ENCODE peak calls at places on chromosomes 3 and 15, in six cellular contexts. A, H, G, E, Z and D are unnamed samples.

GRCh38 chr15:42444415-42445063 is 46.4 kb downstream of the ZNF106 start:
- DNase-seq in E (peak; percentile 24), G (no peak), A (no peak), H (no peak), Z (no peak), D (no peak)

GRCh38 chr3:68809596-68809995 is 122.8 kb downstream of the TAFA4 start:
- DNase-seq in G (no peak), H (no peak), E (no peak), A (no peak), Z (no peak), D (no peak)

GRCh38 chr3:126056681-126057546 is 27.0 kb downstream of the SLC41A3 start:
- DNase-seq in A (no peak), H (no peak), E (peak; percentile 54), G (no peak), Z (no peak), D (no peak)

GRCh38 chr3:167125612-167126407 is 254.3 kb downstream of the ZBBX start:
- DNase-seq in Z (no peak), H (no peak), E (no peak), A (no peak), G (no peak), D (no peak)

GRCh38 chr3:129003578-129004112 is 2.5 kb downstream of the EFCC1 start:
- DNase-seq in Z (no peak), A (no peak), G (no peak), H (no peak), E (no peak), D (no peak)

GRCh38 chr3:176916777-176917176 is 280.5 kb downstream of the TBL1XR1 start:
- DNase-seq in G (no peak), Z (no peak), E (no peak), H (no peak), A (no peak), D (no peak)

GRCh38 chr3:190070623-190071347 is 49.9 kb downstream of the P3H2 start:
- DNase-seq in G (no peak), H (no peak), Z (no peak), A (no peak), E (peak; percentile 72), D (no peak)

GRCh38 chr3:142270407-142270806 is 45.0 kb upstream of the GK5 start:
- DNase-seq in Z (no peak), E (no peak), H (no peak), A (no peak), G (peak; percentile 8), D (no peak)

GRCh38 chr3:34948431-34948971 is 690.8 kb upstream of the ARPP21 start:
- DNase-seq in E (no peak), A (no peak), H (no peak), G (no peak), Z (no peak), D (no peak)

GRCh38 chr3:4351164-4351855 is 48.1 kb downstream of the SETMAR start:
- DNase-seq in G (no peak), E (peak; percentile 52), Z (no peak), A (no peak), H (no peak), D (no peak)

GRCh38 chr3:43015572-43016512 is 36.7 kb downstream of the GASK1A start:
- DNase-seq in Z (no peak), G (no peak), E (no peak), A (no peak), H (no peak), D (no peak)

GRCh38 chr3:149705416-149705815 is 46.9 kb downstream of the COMMD2 start:
- DNase-seq in G (no peak), H (no peak), Z (no peak), E (no peak), A (no peak), D (no peak)

GRCh38 chr3:45026038-45026437 is at the start of gene CLEC3B:
- DNase-seq in A (no peak), H (no peak), G (no peak), Z (peak; percentile 73), E (peak; percentile 87), D (no peak)

GRCh38 chr3:40366203-40367162 is 20.5 kb upstream of the ENTPD3 start:
- DNase-seq in Z (no peak), G (no peak), H (no peak), E (peak; percentile 12), A (no peak), D (no peak)